ENCODE peak calls at places on chromosomes 12 and 14, in ten cellular contexts. J, X, F, S, B, Q, W, T, Z and O are unnamed samples.

GRCh38 chr14:99807413-99808132 is 14.4 kb downstream of the EML1 start:
- DNase-seq in J (no peak), X (no peak), F (no peak), S (no peak), B (no peak), Q (no peak), W (no peak), T (peak; percentile 9), Z (no peak), O (no peak)

GRCh38 chr12:67534046-67534445 is 114.5 kb upstream of the DYRK2 start:
- DNase-seq in J (peak; percentile 21), X (no peak), F (no peak), S (no peak), B (no peak), Q (no peak), W (no peak), T (no peak), Z (no peak), O (no peak)

GRCh38 chr14:53542692-53543091 is 389.6 kb upstream of the DDHD1 start:
- DNase-seq in J (no peak), X (no peak), F (no peak), S (no peak), B (peak; percentile 28), Q (no peak), W (peak; percentile 67), T (peak; percentile 47), Z (peak; percentile 33), O (no peak)

GRCh38 chr14:26841361-26841760 is 243.5 kb upstream of the NOVA1 start:
- DNase-seq in J (no peak), X (no peak), F (no peak), S (no peak), B (no peak), Q (no peak), W (no peak), T (no peak), Z (no peak), O (no peak)

GRCh38 chr14:95265106-95266094 is 54.3 kb downstream of the CLMN start:
- DNase-seq in J (no peak), X (no peak), F (peak; percentile 32), S (peak; percentile 65), B (peak; percentile 93), Q (peak; percentile 12), W (peak; percentile 43), T (peak; percentile 97), Z (peak; percentile 95), O (no peak)

GRCh38 chr14:87449016-87449415 is 544.0 kb downstream of the GALC start:
- DNase-seq in J (no peak), X (no peak), F (no peak), S (no peak), B (no peak), Q (no peak), W (no peak), T (no peak), Z (no peak), O (no peak)

GRCh38 chr14:95439881-95440280 is 76.6 kb downstream of the SYNE3 start:
- DNase-seq in J (no peak), X (no peak), F (no peak), S (no peak), B (no peak), Q (no peak), W (no peak), T (no peak), Z (no peak), O (no peak)

GRCh38 chr12:20154060-20154459 is 214.3 kb upstream of the PDE3A start:
- DNase-seq in J (no peak), X (no peak), F (no peak), S (no peak), B (peak; percentile 1), Q (no peak), W (no peak), T (no peak), Z (no peak), O (no peak)

GRCh38 chr12:104702565-104703139 is 245.9 kb downstream of the CHST11 start:
- DNase-seq in J (no peak), X (peak; percentile 79), F (peak; percentile 83), S (no peak), B (no peak), Q (no peak), W (no peak), T (no peak), Z (peak; percentile 53), O (no peak)

GRCh38 chr12:26798013-26798412 is 35.0 kb downstream of the ITPR2 start:
- DNase-seq in J (no peak), X (no peak), F (no peak), S (no peak), B (peak; percentile 92), Q (no peak), W (no peak), T (no peak), Z (no peak), O (no peak)

GRCh38 chr14:50762001-50762930 is 68.7 kb downstream of the NIN start:
- DNase-seq in J (no peak), X (no peak), F (no peak), S (peak; percentile 28), B (peak; percentile 94), Q (no peak), W (no peak), T (no peak), Z (no peak), O (no peak)

GRCh38 chr14:50726372-50727107 is 58.4 kb upstream of the SAV1 start:
- DNase-seq in J (no peak), X (no peak), F (no peak), S (no peak), B (peak; percentile 89), Q (no peak), W (no peak), T (no peak), Z (no peak), O (no peak)

DNA sequence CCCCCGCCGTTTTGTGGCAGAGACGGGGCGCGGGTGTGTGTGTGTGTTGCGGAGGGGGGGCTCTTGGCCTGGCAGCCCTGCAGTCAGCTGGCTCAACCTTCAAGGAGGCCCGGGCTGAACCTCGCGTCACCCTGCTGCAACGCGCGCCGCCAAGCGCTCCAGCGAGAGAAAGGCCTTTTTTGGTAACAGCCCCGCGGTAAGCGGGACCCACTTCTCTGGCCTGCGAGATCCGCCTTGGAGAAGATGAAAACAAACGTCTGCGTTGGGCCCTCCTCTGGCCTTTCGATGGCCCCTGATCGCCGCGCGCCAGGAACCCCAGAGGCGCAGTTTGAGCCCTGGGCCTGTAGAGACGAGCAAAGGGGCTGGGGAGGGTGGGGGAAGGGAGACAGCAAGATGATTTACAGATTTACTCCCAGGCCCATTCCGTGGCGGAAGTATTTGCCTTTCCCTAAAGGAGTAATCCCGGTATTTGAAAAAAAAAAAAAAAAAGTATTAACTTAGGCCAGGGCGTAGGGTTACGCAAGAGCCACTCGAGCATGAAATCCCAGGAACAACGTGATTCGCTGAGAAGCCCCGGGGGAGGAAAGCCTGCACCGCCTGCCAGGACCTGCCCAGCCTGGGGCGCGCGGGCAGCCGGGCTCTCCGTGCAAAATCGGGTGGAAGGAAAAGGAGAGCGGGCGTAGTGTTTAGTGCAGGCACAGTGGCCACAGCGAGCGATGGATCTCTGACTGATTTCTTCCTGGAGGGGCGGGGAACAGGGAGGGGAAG is 4.5 kb upstream of the IRF2BPL start:
- DNase-seq in J (peak; percentile 99), X (peak; percentile 97), F (peak; percentile 94), S (no peak), B (peak; percentile 98), Q (peak; percentile 87), W (peak; percentile 97), T (peak; percentile 99), Z (peak; percentile 98), O (peak; percentile 66)
- TF ChIP-seq POLR2A in J (peak; percentile 22), X (no peak), F (peak; percentile 68), S (peak; percentile 22), B (peak; percentile 83), Q (peak; percentile 26), W (peak; percentile 55), T (peak; percentile 51), Z (peak; percentile 87), O (no peak)

DNA sequence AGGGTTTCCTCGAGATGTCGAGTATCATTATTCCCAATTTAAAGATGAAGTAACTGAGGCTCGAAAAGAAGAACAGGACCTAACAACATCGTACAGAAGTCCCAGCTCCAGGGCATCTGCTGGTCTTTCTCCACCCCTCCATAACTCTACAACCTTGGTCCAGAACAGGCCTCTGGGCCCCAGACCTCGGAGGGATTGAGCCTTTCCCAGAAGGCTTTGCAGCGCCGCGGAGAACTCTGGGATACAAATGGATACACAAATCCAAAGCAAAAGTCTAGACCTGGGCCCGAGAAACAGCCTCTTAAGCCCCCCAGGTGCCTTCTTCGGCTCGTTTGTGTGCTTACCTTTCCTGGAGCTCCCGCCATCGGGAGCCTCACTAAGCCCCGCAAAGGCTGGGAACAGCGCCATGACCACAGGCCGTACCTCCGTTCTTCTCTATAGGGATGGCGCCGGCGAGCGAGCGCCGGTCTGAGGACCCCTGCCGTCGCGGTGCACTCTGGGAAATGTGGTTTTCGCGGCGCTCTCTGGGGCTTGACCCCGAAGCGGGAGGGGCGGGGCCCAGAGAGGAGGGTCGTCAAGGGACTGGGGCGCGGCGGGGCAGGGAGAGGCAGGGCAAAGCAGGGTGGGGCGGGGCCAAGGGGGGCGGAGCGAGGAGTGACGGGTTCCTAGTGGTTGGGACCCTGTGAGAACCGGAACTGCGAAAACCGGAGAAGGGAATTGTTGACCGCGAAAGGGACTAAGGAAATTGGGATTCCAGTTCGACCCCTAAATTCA is at the start of gene NRDE2:
- DNase-seq in J (peak; percentile 100), X (peak; percentile 100), F (peak; percentile 99), S (peak; percentile 93), B (peak; percentile 91), Q (peak; percentile 98), W (peak; percentile 100), T (peak; percentile 97), Z (peak; percentile 99), O (peak; percentile 98)
- TF ChIP-seq POLR2A in J (no peak), X (no peak), F (peak; percentile 31), S (no peak), B (peak; percentile 55), Q (peak; percentile 35), W (peak; percentile 62), T (peak; percentile 24), Z (peak; percentile 70), O (peak; percentile 70)

GRCh38 chr12:12992418-12993175 is 7.5 kb downstream of the HEBP1 start:
- DNase-seq in J (no peak), X (no peak), F (peak; percentile 32), S (peak; percentile 34), B (peak; percentile 98), Q (peak; percentile 29), W (peak; percentile 83), T (peak; percentile 75), Z (peak; percentile 55), O (peak; percentile 95)
- TF ChIP-seq POLR2A in J (no peak), X (no peak), F (no peak), S (no peak), B (peak; percentile 30), Q (no peak), W (no peak), T (no peak), Z (no peak), O (no peak)

DNA sequence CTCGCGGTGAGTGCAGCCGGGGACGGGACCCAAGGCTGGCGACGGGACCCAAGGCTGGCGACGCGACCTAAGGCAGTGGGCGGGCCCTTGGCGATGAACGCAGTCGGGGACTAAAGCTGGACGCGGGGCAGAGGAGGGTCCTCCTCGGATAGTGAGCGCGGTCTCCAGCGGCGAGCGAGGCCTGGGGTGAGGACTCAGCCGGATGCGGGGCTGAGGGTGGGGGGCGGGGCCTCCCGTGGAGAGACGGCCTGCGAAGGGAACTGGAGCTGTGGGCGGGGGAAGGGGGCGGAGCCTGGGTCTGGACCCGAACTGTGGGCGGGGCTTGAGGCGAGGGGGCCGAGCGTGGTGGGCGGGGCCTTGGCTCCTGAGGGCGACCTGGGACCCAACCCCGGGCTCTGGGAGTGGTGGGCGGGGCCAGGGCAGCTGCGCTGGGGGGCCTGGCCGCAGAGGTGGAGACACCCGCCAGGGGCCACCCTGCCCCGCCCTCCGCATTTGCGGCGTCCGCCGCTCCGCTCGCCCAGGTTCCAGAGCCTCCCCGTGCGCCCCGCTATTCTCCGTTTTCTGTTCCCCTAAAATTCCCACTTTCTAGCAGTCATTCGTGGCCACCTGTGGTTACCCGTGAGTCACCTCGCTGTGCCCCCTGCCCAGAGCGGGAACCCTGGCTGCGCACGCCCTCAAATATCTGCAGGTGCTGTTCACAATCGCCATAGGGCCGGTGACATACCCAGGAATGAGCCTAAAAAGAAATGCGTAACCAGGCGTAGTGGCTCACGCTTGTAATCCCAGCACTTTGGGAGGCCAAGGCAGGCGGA is 508 bp upstream of the BRF1 start:
- DNase-seq in J (peak; percentile 99), X (peak; percentile 99), F (peak; percentile 98), S (peak; percentile 98), B (peak; percentile 90), Q (peak; percentile 96), W (peak; percentile 100), T (peak; percentile 97), Z (peak; percentile 99), O (peak; percentile 95)
- TF ChIP-seq POLR2A in J (no peak), X (no peak), F (peak; percentile 56), S (peak; percentile 52), B (peak; percentile 70), Q (peak; percentile 52), W (no peak), T (no peak), Z (peak; percentile 75), O (peak; percentile 47)